ENCODE peak calls at places on chromosome 10, in seven cellular contexts. R is CD8-positive, alpha-beta T cell; Z is IMR-90; M is prostate gland; P is dorsolateral prefrontal cortex; X is fibroblast of lung; F is pancreas. S is an unnamed sample.

GRCh38 chr10:91907914-91908357 is 1.4 kb downstream of the FGFBP3 start:
- DNase-seq in P (no peak), F (no peak), Z (no peak), R (no peak), X (peak), M (no peak), S (no peak)

GRCh38 chr10:103736763-103737162 is 118.6 kb downstream of the SH3PXD2A start:
- DNase-seq in Z (no peak), M (no peak), P (no peak), X (peak), R (no peak), F (no peak), S (no peak)

GRCh38 chr10:70331160-70331485 is 47.3 kb upstream of the NPFFR1 start:
- DNase-seq in F (no peak), P (no peak), Z (no peak), X (no peak), R (no peak), M (no peak), S (no peak)

GRCh38 chr10:59240581-59241183 is 64.2 kb downstream of the PHYHIPL start:
- DNase-seq in M (peak), P (no peak), R (no peak), F (no peak), X (peak), Z (peak), S (no peak)

GRCh38 chr10:103693070-103693811 is 162.1 kb downstream of the SH3PXD2A start:
- DNase-seq in Z (no peak), M (no peak), R (peak), P (no peak), X (peak), F (no peak), S (peak)

GRCh38 chr10:96448021-96448457 is 65.7 kb downstream of the TLL2 start:
- DNase-seq in M (no peak), Z (no peak), F (no peak), P (no peak), R (no peak), X (no peak), S (no peak)

GRCh38 chr10:63363951-63364350 is 101.8 kb downstream of the JMJD1C start:
- DNase-seq in M (no peak), P (no peak), R (no peak), Z (no peak), X (no peak), F (no peak), S (no peak)

GRCh38 chr10:93813507-93814465 is 56.0 kb downstream of the LGI1 start:
- DNase-seq in Z (peak), R (peak), F (peak), P (peak), M (peak), X (peak), S (no peak)

GRCh38 chr10:94219829-94220228 is 142.9 kb downstream of the NOC3L start:
- DNase-seq in F (no peak), M (no peak), Z (peak), X (peak), P (no peak), R (no peak), S (no peak)

GRCh38 chr10:5910323-5911100 is 20.5 kb downstream of the FBH1 start:
- DNase-seq in F (no peak), R (no peak), X (no peak), P (no peak), M (no peak), Z (no peak), S (no peak)

GRCh38 chr10:92531132-92531531 is 42.8 kb downstream of the IDE start:
- DNase-seq in P (no peak), Z (no peak), M (no peak), R (no peak), F (no peak), X (no peak), S (no peak)

GRCh38 chr10:103716206-103717160 is 138.9 kb downstream of the SH3PXD2A start:
- DNase-seq in Z (no peak), R (no peak), P (peak), M (peak), F (peak), X (peak), S (no peak)

GRCh38 chr10:101956105-101956504 is 99.9 kb downstream of the ARMH3 start:
- DNase-seq in F (no peak), Z (no peak), M (no peak), X (peak), P (no peak), R (no peak), S (no peak)

GRCh38 chr10:75023074-75023473 is 88.4 kb upstream of the SAMD8 start:
- DNase-seq in P (no peak), X (no peak), R (no peak), M (no peak), F (no peak), Z (no peak), S (no peak)

GRCh38 chr10:104576611-104577010 is 64.5 kb upstream of the SORCS3 start:
- DNase-seq in P (no peak), Z (no peak), F (no peak), M (no peak), R (no peak), X (no peak), S (no peak)

GRCh38 chr10:59582058-59582457 is 127.6 kb downstream of the SLC16A9 start:
- DNase-seq in R (no peak), M (no peak), P (peak), X (no peak), Z (no peak), F (no peak), S (no peak)

GRCh38 chr10:66058594-66058993 is 867.2 kb upstream of the LRRTM3 start:
- DNase-seq in P (no peak), X (no peak), Z (no peak), R (no peak), M (no peak), F (no peak), S (no peak)

GRCh38 chr10:15254808-15255655 is 86.5 kb upstream of the NMT2 start:
- DNase-seq in M (no peak), F (no peak), P (peak), R (peak), Z (no peak), X (no peak), S (no peak)

GRCh38 chr10:85643839-85644525 is 722.6 kb downstream of the GRID1 start:
- DNase-seq in R (no peak), M (no peak), P (no peak), X (peak), Z (no peak), F (no peak), S (no peak)

GRCh38 chr10:60224129-60224705 is 165.5 kb downstream of the ANK3 start:
- DNase-seq in X (no peak), M (no peak), F (no peak), P (no peak), Z (no peak), R (no peak), S (no peak)

DNA sequence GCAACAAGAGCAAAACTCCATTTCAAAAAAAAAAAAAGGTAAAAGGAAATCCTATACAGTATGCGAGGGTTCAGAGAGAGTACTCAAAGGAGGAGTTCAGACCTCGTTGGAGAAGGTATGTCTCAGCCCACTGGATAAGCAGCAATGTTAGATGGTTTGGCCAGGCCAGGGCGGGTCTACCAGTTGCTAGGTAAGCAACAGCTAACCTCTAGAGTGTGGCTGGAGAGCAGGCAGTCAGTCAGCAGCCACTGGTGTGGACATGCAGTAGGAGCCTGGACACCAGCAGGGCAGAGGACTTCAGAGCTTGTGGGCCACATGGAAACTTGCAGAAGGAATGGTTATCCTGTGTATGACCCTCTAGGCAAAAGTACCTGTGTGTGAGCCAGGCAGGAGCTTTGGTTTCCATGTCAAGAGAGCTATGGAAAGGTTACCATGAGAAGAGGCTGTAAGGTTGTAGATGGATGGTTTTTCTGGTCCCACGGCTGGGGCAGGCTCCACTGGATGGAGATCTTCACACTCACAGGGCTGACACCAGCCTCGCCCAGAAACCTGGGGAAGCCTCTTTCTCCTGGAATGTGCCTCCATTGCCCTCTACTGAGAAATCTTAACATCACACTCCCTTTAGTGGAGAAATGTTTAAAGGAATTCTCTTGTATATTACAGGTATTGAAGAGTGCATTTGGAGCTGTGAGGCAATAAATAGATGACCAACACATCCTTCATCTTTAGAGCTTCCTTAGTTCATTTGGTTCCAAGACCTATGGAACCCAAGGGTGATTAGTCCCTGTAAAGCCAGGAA is 63.6 kb downstream of the CCDC186 start:
- DNase-seq in R (no peak), F (no peak), M (no peak), X (no peak), P (no peak), Z (no peak), S (no peak)
- TF ChIP-seq CTCF in R (no peak), F (no peak), M (peak), X (no peak), P (no peak), Z (peak), S (no peak)

DNA sequence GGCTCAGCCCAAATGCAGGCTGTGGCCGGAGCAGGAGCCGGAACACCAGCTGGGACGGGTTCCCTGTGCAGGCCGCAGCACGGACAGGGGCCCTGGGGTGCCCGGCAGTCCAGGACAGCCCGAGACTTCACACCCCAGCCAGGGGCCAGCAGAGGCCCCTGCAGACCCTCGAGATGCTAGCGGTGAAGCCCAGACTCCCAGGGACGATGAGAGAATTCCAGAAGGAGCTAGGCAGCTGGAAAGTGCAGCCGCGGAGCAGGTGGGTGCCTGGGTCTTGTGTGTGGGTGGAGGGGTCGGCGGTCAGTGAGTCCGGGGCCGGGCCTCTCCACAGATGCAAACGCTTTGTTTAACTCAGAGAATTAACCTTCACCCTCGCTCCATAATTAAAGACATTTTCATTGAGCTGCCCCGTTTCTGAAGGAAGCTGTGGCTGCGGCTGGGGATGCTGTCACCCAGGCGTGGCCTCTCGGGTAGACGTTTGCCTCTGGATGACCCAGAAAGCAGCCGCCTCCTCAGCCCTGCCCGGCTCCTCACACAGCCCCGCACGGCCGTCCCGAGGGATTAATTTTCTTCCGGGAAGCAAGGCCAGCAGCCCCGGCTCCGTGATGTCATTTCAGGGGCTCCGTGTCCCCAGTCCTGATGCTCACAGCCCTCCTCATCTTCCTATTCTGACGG is 26.5 kb downstream of the KNDC1 start:
- DNase-seq in X (no peak), F (no peak), P (no peak), Z (no peak), R (no peak), M (no peak), S (no peak)
- TF ChIP-seq CTCF in X (no peak), F (no peak), P (no peak), Z (no peak), R (no peak), M (no peak), S (no peak)

GRCh38 chr10:55668326-55668922 is 692.6 kb downstream of the ZWINT start:
- DNase-seq in X (no peak), P (no peak), R (no peak), Z (no peak), M (no peak), F (no peak), S (no peak)
- TF ChIP-seq CTCF in X (no peak), P (no peak), R (no peak), Z (no peak), M (no peak), F (no peak), S (no peak)

GRCh38 chr10:45673074-45673628 is 579 bp upstream of the ZFAND4 start:
- DNase-seq in M (no peak), X (no peak), Z (no peak), P (no peak), F (peak), R (no peak), S (no peak)

GRCh38 chr10:45675388-45675787 is 2.8 kb upstream of the ZFAND4 start:
- DNase-seq in Z (no peak), X (no peak), M (no peak), F (no peak), R (no peak), P (no peak), S (no peak)

GRCh38 chr10:45672201-45673073 is at the start of gene ZFAND4:
- DNase-seq in Z (peak), P (peak), R (peak), M (peak), F (peak), X (peak), S (peak)
- TF ChIP-seq CTCF in Z (peak), P (peak), R (peak), M (peak), F (peak), X (peak), S (no peak)

GRCh38 chr10:48511066-48511854 is 93.6 kb downstream of the ARHGAP22 start:
- DNase-seq in R (no peak), F (no peak), P (no peak), Z (no peak), X (no peak), M (no peak), S (no peak)

GRCh38 chr10:48507933-48508830 is 96.7 kb downstream of the ARHGAP22 start:
- DNase-seq in X (no peak), F (no peak), Z (no peak), P (no peak), M (no peak), R (no peak), S (no peak)

GRCh38 chr10:48511855-48512191 is 93.0 kb downstream of the ARHGAP22 start:
- DNase-seq in P (no peak), F (no peak), R (no peak), M (no peak), X (no peak), Z (no peak), S (no peak)

GRCh38 chr10:48509061-48509772 is 95.7 kb downstream of the ARHGAP22 start:
- DNase-seq in M (no peak), P (peak), Z (no peak), X (no peak), R (no peak), F (no peak), S (no peak)

DNA sequence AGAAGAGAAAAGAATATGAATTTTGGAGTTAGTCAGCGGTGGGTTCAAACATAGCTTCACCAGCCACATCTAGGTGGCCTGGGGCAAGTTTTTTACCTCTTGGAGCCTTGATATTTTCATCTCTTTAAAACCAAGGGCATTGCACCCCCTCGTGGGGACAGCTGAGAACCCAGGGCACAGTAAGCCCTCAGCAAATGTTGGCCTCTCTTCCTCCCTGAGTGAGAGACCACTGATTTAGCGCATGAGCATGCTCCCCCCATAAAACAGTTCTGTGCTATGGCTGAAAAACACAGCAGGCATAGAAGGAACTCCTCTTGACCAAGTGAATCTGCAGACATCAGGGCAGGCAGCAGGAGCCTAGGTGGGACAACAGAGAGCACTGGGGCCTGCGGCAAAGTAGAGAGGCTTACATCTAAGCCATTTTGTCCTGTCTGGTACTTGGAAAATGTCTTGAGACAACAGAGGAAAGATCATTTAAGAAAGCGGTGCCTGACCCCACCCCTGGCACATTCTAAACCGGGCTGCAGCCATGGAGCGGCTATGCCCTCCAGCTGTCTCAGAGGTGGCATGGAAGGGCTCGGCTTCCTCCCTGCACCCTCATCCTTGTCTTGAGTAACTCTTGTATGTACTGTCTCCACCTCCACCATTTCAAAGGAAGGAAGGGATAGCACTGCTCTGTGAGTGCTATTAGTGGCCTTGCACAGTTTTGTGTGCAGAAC is 94.7 kb downstream of the ARHGAP22 start:
- DNase-seq in M (no peak), P (no peak), R (no peak), F (no peak), Z (no peak), X (no peak), S (no peak)
- TF ChIP-seq CTCF in M (peak), P (peak), R (no peak), F (no peak), Z (peak), X (peak), S (no peak)

GRCh38 chr10:114030140-114030539 is 13.5 kb upstream of the ADRB1 start:
- DNase-seq in Z (no peak), X (no peak), F (no peak), R (no peak), M (no peak), P (no peak), S (no peak)
- TF ChIP-seq CTCF in Z (no peak), X (no peak), F (no peak), R (no peak), M (no peak), P (no peak), S (no peak)

DNA sequence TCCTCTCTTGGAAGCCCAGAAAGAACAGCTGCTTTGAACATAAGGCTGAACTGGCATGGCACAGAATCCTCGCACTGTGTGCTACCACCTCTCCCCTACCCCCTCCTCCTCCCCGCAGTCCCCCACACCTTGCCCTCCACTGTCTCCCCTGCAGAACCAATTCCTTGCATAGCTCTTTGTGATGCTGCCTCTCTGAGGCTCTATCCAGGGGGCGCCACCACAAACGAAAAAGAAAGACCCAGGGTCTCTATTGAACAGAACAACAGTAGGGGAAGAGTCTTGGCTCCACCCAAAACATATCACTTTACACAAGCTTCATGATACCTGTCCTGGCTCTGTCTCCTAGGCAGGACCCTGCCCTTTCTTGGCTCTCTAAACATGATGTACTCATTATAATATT is 26.2 kb upstream of the EBLN1 start:
- DNase-seq in X (no peak), P (no peak), M (no peak), Z (no peak), F (no peak), R (no peak), S (no peak)
- TF ChIP-seq CTCF in X (no peak), P (no peak), M (no peak), Z (no peak), F (no peak), R (no peak), S (no peak)

GRCh38 chr10:13414855-13415254 is 66.8 kb upstream of the SEPHS1 start:
- DNase-seq in X (peak), M (no peak), P (no peak), F (no peak), R (no peak), Z (no peak), S (no peak)
- TF ChIP-seq CTCF in X (peak), M (no peak), P (no peak), F (no peak), R (no peak), Z (peak), S (no peak)

DNA sequence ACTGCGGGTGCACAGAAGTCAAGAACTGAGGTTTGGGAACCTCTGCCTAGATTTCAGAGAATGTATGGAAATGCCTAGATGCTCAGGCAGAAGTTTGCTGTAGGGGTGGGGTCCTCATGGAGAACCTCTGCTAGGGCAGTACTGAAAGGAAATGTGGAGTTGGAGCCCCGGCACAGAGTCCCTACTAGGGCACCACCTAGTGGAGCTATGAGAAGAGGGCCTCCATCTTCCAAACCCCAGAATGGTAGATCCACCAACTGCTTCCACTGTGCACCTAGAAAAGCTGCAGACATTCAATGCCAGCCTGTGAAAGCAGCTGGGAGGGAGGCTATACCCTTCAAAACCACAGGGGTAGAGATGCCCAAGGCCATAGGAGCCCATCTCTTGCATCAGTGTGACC is 1336.0 kb upstream of the CELF2 start:
- DNase-seq in X (no peak), M (no peak), Z (no peak), F (no peak), R (no peak), P (no peak), S (no peak)
- TF ChIP-seq CTCF in X (no peak), M (no peak), Z (peak), F (no peak), R (no peak), P (no peak), S (no peak)